ENCODE peak calls at places on chromosomes 6 and 20, in nine cellular contexts. L is RWPE1, X is endodermal cell, I is suprapubic skin, G is tibial artery, E is aorta, K is adrenal gland, M is GM12878, Q is psoas muscle. D is an unnamed sample.

GRCh38 chr6:12420626-12421025 is 130.5 kb downstream of the EDN1 start:
- DNase-seq in X (no peak), I (no peak), Q (no peak), L (no peak), M (no peak), G (no peak), E (no peak), K (no peak), D (no peak)

GRCh38 chr6:157181649-157182048 is 141.7 kb downstream of the TMEM242 start:
- DNase-seq in X (no peak), Q (no peak), M (no peak), E (no peak), I (no peak), K (no peak), G (no peak), L (peak; percentile 54), D (no peak)

GRCh38 chr6:136890194-136890558 is 31.9 kb upstream of the SLC35D3 start:
- DNase-seq in X (no peak), M (no peak), G (no peak), Q (no peak), E (no peak), I (no peak), L (no peak), K (no peak), D (no peak)

GRCh38 chr6:38909020-38909730 is 139.4 kb upstream of the GLP1R start:
- DNase-seq in Q (no peak), X (no peak), E (no peak), L (no peak), K (no peak), I (no peak), G (no peak), M (no peak), D (no peak)

GRCh38 chr6:170147832-170148708 is 142.8 kb downstream of the DLL1 start:
- DNase-seq in M (no peak), Q (peak; percentile 53), E (peak; percentile 56), L (no peak), G (no peak), X (peak; percentile 82), I (peak; percentile 61), K (no peak), D (peak; percentile 56)

GRCh38 chr20:60485012-60485760 is 527.0 kb downstream of the CDH26 start:
- DNase-seq in L (no peak), Q (no peak), G (no peak), M (no peak), K (no peak), E (no peak), I (no peak), X (no peak), D (no peak)

GRCh38 chr6:156662025-156662445 is 115.1 kb upstream of the ARID1B start:
- DNase-seq in X (peak; percentile 96), Q (no peak), I (no peak), K (no peak), G (no peak), M (no peak), L (no peak), E (no peak), D (no peak)

GRCh38 chr20:53077373-53078205 is 105.4 kb downstream of the TSHZ2 start:
- DNase-seq in M (no peak), E (no peak), L (peak; percentile 62), K (peak; percentile 92), I (no peak), Q (no peak), X (no peak), G (no peak), D (no peak)

GRCh38 chr6:125215252-125215819 is 61.8 kb downstream of the TPD52L1 start:
- DNase-seq in L (no peak), Q (no peak), X (no peak), I (no peak), M (no peak), E (no peak), G (no peak), K (no peak), D (no peak)

GRCh38 chr6:68990313-68990712 is 355.2 kb downstream of the ADGRB3 start:
- DNase-seq in X (no peak), G (no peak), M (no peak), K (no peak), Q (no peak), L (no peak), I (no peak), E (no peak), D (no peak)

GRCh38 chr6:90222724-90223198 is 73.9 kb downstream of the BACH2 start:
- DNase-seq in L (peak; percentile 52), K (no peak), M (no peak), Q (no peak), E (no peak), G (no peak), X (no peak), I (no peak), D (no peak)

GRCh38 chr20:53829706-53830521 is 236.3 kb upstream of the ZNF217 start:
- DNase-seq in L (peak; percentile 17), X (no peak), I (no peak), K (no peak), E (no peak), Q (no peak), M (no peak), G (no peak), D (no peak)

GRCh38 chr20:16942702-16943101 is 194.5 kb downstream of the OTOR start:
- DNase-seq in X (no peak), G (no peak), I (no peak), K (no peak), M (no peak), E (no peak), L (no peak), Q (no peak), D (no peak)

GRCh38 chr20:54649511-54649962 is 174.1 kb downstream of the DOK5 start:
- DNase-seq in Q (peak; percentile 80), M (no peak), I (peak; percentile 74), G (peak; percentile 74), K (peak; percentile 75), X (peak; percentile 95), L (peak; percentile 78), E (peak; percentile 79), D (peak; percentile 81)

GRCh38 chr20:48813930-48814546 is 13.8 kb downstream of the PREX1 start:
- DNase-seq in M (no peak), I (no peak), G (no peak), X (no peak), Q (no peak), L (no peak), E (no peak), K (no peak), D (no peak)

GRCh38 chr20:36498386-36499179 is 42.7 kb upstream of the MYL9 start:
- DNase-seq in K (no peak), I (no peak), Q (no peak), G (no peak), X (no peak), L (no peak), E (no peak), M (no peak), D (no peak)
- H3K27ac ChIP-seq in K (no peak overlapping the region), I (no peak overlapping the region), Q (no peak overlapping the region), G (peak overlapping the region; percentile 37), X (peak overlapping the region; percentile 67), L (peak overlapping the region; percentile 13), E (peak overlapping the region; percentile 29), M (no peak overlapping the region), D (no peak overlapping the region)

DNA sequence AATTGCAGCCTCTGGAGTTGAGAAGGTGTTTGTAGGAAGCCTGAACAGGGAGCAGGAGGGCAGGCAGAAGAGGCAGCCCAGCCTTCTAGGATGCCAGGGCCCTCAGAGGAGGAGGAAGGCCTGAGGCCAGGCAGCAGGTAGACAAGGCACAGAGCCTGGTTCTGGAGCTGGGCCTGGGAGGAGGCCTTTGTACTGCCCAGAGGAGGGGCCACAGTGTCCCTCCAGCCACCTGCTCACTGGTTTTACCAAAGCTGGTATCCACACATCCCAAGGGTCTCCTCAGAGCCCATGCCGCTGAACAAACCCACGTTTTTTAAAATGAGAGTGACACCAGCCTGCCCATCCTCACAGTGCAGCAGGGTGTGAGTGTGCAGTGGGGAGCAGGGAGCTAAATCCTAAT is 162.7 kb downstream of the LY86 start:
- DNase-seq in L (no peak), I (no peak), M (no peak), K (no peak), X (no peak), Q (no peak), G (no peak), E (no peak), D (no peak)
- H3K27ac ChIP-seq in L (peak overlapping the region; percentile 71), I (peak overlapping the region; percentile 87), M (no peak overlapping the region), K (peak overlapping the region; percentile 57), X (no peak overlapping the region), Q (peak overlapping the region; percentile 95), G (no peak overlapping the region), E (no peak overlapping the region), D (peak overlapping the region; percentile 80)

GRCh38 chr6:149064026-149065017 is 253.2 kb upstream of the TAB2 start:
- DNase-seq in X (no peak), G (no peak), Q (no peak), I (no peak), E (no peak), K (no peak), L (no peak), M (no peak), D (no peak)
- H3K27ac ChIP-seq in X (no peak overlapping the region), G (no peak overlapping the region), Q (no peak overlapping the region), I (no peak overlapping the region), E (peak overlapping the region; percentile 29), K (no peak overlapping the region), L (no peak overlapping the region), M (no peak overlapping the region), D (peak overlapping the region; percentile 37)

GRCh38 chr6:4358414-4359107 is 223.2 kb upstream of the ECI2 start:
- DNase-seq in M (no peak), K (peak; percentile 99), E (peak; percentile 95), G (peak; percentile 99), L (peak; percentile 96), Q (peak; percentile 97), I (peak; percentile 95), X (peak; percentile 90), D (peak; percentile 93)

GRCh38 chr6:4362306-4362705 is 226.9 kb upstream of the ECI2 start:
- DNase-seq in X (no peak), L (no peak), K (peak; percentile 12), G (no peak), I (no peak), M (no peak), E (no peak), Q (no peak), D (no peak)

GRCh38 chr6:4360920-4361319 is 225.5 kb upstream of the ECI2 start:
- DNase-seq in G (no peak), L (no peak), K (peak; percentile 9), I (no peak), M (no peak), E (no peak), X (no peak), Q (no peak), D (no peak)

GRCh38 chr6:4356899-4357659 is 221.7 kb upstream of the ECI2 start:
- DNase-seq in X (no peak), I (no peak), M (no peak), L (no peak), G (no peak), Q (no peak), K (peak; percentile 14), E (no peak), D (no peak)

DNA sequence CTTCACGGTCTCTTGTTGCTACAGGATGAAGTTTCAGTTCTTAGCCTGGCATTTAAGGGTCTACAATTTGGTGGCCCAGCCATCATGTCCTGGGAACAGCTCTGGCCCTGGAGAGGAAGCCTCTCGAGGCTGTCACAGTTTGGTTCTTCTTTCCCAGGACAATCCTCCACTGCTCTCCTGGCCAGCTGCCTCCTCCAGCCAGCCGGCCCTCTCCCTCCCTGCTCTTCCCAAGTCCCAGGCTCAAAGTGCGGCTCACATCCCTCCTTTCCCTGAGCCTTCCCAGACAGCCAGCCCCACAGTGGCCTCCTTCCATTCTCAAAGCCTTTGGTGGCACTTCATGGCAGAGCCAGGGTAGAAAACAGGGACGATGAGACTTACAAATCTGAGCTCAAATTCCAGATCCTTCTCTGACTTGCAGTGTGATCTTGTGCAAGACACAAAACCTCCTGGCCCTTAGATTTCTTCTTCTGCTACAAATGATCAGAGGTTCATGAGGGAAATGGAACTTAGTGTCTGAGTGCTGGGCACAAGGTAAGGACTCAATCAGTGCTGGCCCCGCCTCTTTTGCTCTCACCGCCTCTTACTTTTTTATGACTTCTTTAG is 223.8 kb upstream of the ECI2 start:
- DNase-seq in L (no peak), Q (no peak), K (peak; percentile 16), E (no peak), M (no peak), G (no peak), X (no peak), I (no peak), D (peak; percentile 62)
- H3K27ac ChIP-seq in L (peak overlapping the region; percentile 98), Q (peak overlapping the region; percentile 99), K (peak overlapping the region; percentile 82), E (peak overlapping the region; percentile 37), M (no peak overlapping the region), G (peak overlapping the region; percentile 88), X (no peak overlapping the region), I (peak overlapping the region; percentile 91), D (peak overlapping the region; percentile 86)